ENCODE peak calls at places on chromosomes 4 and X, in five cellular contexts. O, C, N, G and F are unnamed samples.

GRCh38 chr4:23717528-23718248 is 172.2 kb downstream of the PPARGC1A start:
- DNase-seq in O (peak; percentile 16), C (no peak), N (peak; percentile 50), G (no peak), F (peak; percentile 15)

GRCh38 chr4:96194993-96195392 is 355.1 kb downstream of the PDHA2 start:
- DNase-seq in O (peak; percentile 45), C (no peak), N (no peak), G (no peak), F (no peak)

GRCh38 chr4:80196259-80197131 is 808 bp upstream of the PRDM8 start:
- DNase-seq in O (no peak), C (no peak), N (no peak), G (no peak), F (no peak)

GRCh38 chr4:7514789-7515188 is 80.1 kb upstream of the PSAPL1 start:
- DNase-seq in O (no peak), C (no peak), N (no peak), G (no peak), F (no peak)

GRCh38 chr4:122091836-122092235 is 60.3 kb upstream of the BLTP1 start:
- DNase-seq in O (no peak), C (no peak), N (peak; percentile 24), G (no peak), F (no peak)

GRCh38 chrX:109890910-109891502 is 111.9 kb upstream of the TMEM164 start:
- DNase-seq in O (peak; percentile 18), C (peak; percentile 57), N (peak; percentile 66), G (peak; percentile 53), F (peak; percentile 45)

GRCh38 chr4:155248002-155248896 is 39.8 kb downstream of the NPY2R start:
- DNase-seq in O (no peak), C (no peak), N (no peak), G (no peak), F (no peak)

GRCh38 chr4:25439913-25440477 is 62.9 kb downstream of the ANAPC4 start:
- DNase-seq in O (peak; percentile 40), C (no peak), N (peak; percentile 76), G (peak; percentile 71), F (peak; percentile 82)

GRCh38 chr4:8647094-8647570 is 54.6 kb downstream of the CPZ start:
- DNase-seq in O (no peak), C (no peak), N (no peak), G (no peak), F (no peak)

GRCh38 chr4:101348367-101348827 is 1.1 kb upstream of the PPP3CA start:
- DNase-seq in O (no peak), C (no peak), N (no peak), G (no peak), F (no peak)

GRCh38 chrX:35288657-35289056 is 346.1 kb downstream of the FAM47B start:
- DNase-seq in O (no peak), C (no peak), N (no peak), G (no peak), F (no peak)

GRCh38 chrX:23901065-23901464 is 6.7 kb downstream of the APOO start:
- DNase-seq in O (peak; percentile 84), C (no peak), N (peak; percentile 46), G (peak; percentile 74), F (peak; percentile 47)

GRCh38 chr4:37727635-37728034 is 41.5 kb upstream of the RELL1 start:
- DNase-seq in O (no peak), C (no peak), N (no peak), G (no peak), F (no peak)

GRCh38 chrX:100424012-100424411 is 13.9 kb upstream of the PCDH19 start:
- DNase-seq in O (no peak), C (no peak), N (no peak), G (peak; percentile 32), F (no peak)

GRCh38 chrX:9895225-9895912 is 71.8 kb upstream of the CLDN34 start:
- DNase-seq in O (no peak), C (no peak), N (no peak), G (no peak), F (no peak)

GRCh38 chr4:104743141-104743748 is 248.6 kb upstream of the CXXC4 start:
- DNase-seq in O (no peak), C (no peak), N (no peak), G (no peak), F (no peak)

GRCh38 chr4:1237981-1238675 is 10.8 kb downstream of the CTBP1 start:
- DNase-seq in O (no peak), C (peak; percentile 49), N (no peak), G (no peak), F (no peak)

GRCh38 chrX:50889582-50889981 is 21.0 kb upstream of the BMP15 start:
- DNase-seq in O (no peak), C (no peak), N (no peak), G (no peak), F (no peak)

GRCh38 chrX:154827624-154828408 is 6.6 kb downstream of the SMIM9 start:
- DNase-seq in O (no peak), C (no peak), N (no peak), G (no peak), F (no peak)

GRCh38 chrX:9396930-9397329 is 67.9 kb upstream of the TBL1X start:
- DNase-seq in O (peak; percentile 68), C (no peak), N (peak; percentile 38), G (no peak), F (no peak)

GRCh38 chrX:47621851-47622250 is 2.2 kb upstream of the SYN1 start:
- DNase-seq in O (no peak), C (no peak), N (no peak), G (no peak), F (no peak)

GRCh38 chr4:1246111-1246881 is 2.6 kb downstream of the CTBP1 start:
- DNase-seq in O (no peak), C (peak; percentile 55), N (no peak), G (no peak), F (no peak)

GRCh38 chr4:91973479-91974153 is 330.1 kb upstream of the GRID2 start:
- DNase-seq in O (no peak), C (no peak), N (no peak), G (no peak), F (no peak)

GRCh38 chr4:138560448-138560847 is 318.3 kb upstream of the SLC7A11 start:
- DNase-seq in O (no peak), C (no peak), N (no peak), G (no peak), F (no peak)
- TF ChIP-seq CTCF in O (no peak), C (no peak), N (no peak), G (peak; percentile 7), F (no peak)

DNA sequence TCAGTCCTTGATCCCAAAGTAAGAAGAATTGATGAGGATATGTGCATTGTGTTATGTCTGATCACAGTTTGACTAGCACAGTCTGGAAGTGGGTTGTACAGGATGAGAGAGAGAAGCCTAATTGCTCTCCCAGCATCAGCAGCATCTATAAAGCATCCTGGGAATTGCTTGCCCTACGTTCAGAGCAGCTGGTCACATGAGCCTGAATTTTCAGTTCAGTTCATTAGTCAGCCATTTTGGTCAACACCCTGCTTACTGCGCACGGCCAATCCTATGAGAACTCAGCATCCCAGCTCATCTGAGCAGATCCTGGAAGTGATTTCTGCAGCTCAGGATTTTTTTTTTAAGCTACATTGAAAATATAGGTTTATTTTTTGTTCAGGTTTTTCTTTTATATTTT is at the start of gene RUFY3:
- DNase-seq in O (peak; percentile 96), C (no peak), N (peak; percentile 98), G (no peak), F (peak; percentile 87)
- H3K4me3 ChIP-seq in O (peak within 1 kb of the TSS; percentile 80), C (peak within 1 kb of the TSS; percentile 57), N (peak within 1 kb of the TSS; percentile 70), G (no peak within 1 kb of the TSS), F (peak within 1 kb of the TSS; percentile 60)

GRCh38 chr4:17763352-17763890 is 18.0 kb downstream of the FAM184B start:
- DNase-seq in O (no peak), C (no peak), N (no peak), G (no peak), F (no peak)

GRCh38 chr4:17760602-17761001 is 20.8 kb downstream of the FAM184B start:
- DNase-seq in O (no peak), C (no peak), N (no peak), G (no peak), F (no peak)

GRCh38 chr4:17763931-17764330 is 17.5 kb downstream of the FAM184B start:
- DNase-seq in O (no peak), C (no peak), N (no peak), G (no peak), F (no peak)

GRCh38 chr4:17761062-17761461 is 20.4 kb downstream of the FAM184B start:
- DNase-seq in O (no peak), C (no peak), N (no peak), G (no peak), F (no peak)

DNA sequence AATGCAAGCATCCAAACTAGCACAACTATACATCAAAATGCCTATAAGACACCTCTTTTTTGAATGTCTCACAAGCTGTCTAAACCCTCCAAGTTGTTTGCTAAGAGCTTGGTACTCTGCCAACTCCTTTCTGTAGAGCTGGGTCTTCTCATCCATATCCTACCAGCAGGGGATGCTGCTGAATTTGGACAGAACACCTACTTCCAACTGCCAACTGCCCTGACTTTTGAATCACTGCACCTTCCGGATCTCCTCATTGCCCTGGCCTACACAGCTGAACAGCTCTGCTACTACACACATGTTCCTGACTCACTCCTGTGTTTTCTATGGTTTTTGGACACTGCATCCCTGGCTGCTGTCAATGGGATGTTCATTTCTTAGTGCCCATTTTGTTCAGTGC is 18.7 kb downstream of the FAM184B start:
- DNase-seq in O (peak; percentile 24), C (no peak), N (peak; percentile 44), G (no peak), F (no peak)
- TF ChIP-seq CTCF in O (no peak), C (peak; percentile 26), N (peak; percentile 35), G (no peak), F (peak; percentile 46)

GRCh38 chr4:21952549-21952948 is 4.0 kb upstream of the KCNIP4 start:
- DNase-seq in O (no peak), C (no peak), N (no peak), G (no peak), F (no peak)

GRCh38 chr4:21949073-21949457 is 493 bp upstream of the KCNIP4 start:
- DNase-seq in O (no peak), C (no peak), N (peak; percentile 6), G (no peak), F (no peak)

GRCh38 chr4:21946858-21947257 is 1.7 kb downstream of the KCNIP4 start:
- DNase-seq in O (no peak), C (no peak), N (no peak), G (no peak), F (no peak)

GRCh38 chr4:21948347-21949072 is at the start of gene KCNIP4:
- DNase-seq in O (peak; percentile 22), C (peak; percentile 45), N (peak; percentile 27), G (no peak), F (peak; percentile 6)

DNA sequence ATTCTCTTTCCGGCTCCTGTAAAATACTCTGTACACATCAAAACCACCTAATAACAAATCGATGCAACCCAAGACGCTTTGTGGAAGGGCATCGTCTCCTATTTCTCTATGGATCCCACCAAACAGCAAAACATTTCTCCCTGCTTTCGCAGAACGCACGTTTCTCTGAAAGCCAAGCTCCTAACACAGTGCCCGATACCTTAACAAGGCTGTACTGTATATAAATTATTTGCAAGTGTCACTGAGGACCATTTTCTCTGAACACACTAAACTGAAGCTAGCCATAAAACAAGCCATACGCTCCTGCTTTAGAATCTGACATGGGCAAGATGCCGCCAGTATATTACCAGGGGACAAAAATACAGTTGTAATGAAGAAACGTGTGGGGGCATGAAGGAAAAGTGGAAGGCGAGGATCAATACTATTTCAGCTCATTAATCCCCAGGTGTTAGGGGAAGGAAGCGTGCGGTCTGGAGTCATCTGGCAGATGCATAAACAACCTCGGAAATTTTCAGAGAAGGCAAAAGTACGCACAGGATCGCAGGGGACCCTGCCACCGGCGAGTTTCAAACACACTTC is 715 bp downstream of the KCNIP4 start:
- DNase-seq in O (no peak), C (no peak), N (no peak), G (no peak), F (no peak)
- H3K4me3 ChIP-seq in O (peak overlapping the region; percentile 66), C (no peak overlapping the region), N (peak overlapping the region; percentile 46), G (no peak overlapping the region), F (peak overlapping the region; percentile 60)